ENCODE peak calls at places on chromosomes 11 and 22, in five cellular contexts. W is AG04450, M is aorta, Q is endothelial cell of umbilical vein, R is nucleus accumbens. Z is an unnamed sample.
A peak's percentile ranks its signal among the peaks of the same experiment; 100 is the strongest.

GRCh38 chr11:118643142-118643994 is 36.0 kb downstream of the PHLDB1 start:
- DNase-seq in W (no peak), M (no peak), Q (no peak), R (no peak), Z (no peak)

GRCh38 chr22:29359469-29359868 is 28.9 kb downstream of the AP1B1 start:
- DNase-seq in W (no peak), M (peak; percentile 57), Q (peak; percentile 77), R (peak; percentile 24), Z (no peak)

GRCh38 chr11:128757886-128758612 is 64.2 kb downstream of the FLI1 start:
- DNase-seq in W (no peak), M (no peak), Q (no peak), R (no peak), Z (no peak)

GRCh38 chr11:105937738-105938137 is 84.3 kb downstream of the MSANTD4 start:
- DNase-seq in W (no peak), M (no peak), Q (peak; percentile 59), R (no peak), Z (peak; percentile 22)

GRCh38 chr11:27213232-27213660 is 149.8 kb downstream of the CCDC34 start:
- DNase-seq in W (peak; percentile 79), M (no peak), Q (peak; percentile 48), R (no peak), Z (peak; percentile 13)

GRCh38 chr22:24807284-24807950 is 1.4 kb downstream of the SGSM1 start:
- DNase-seq in W (no peak), M (peak; percentile 73), Q (no peak), R (no peak), Z (no peak)

GRCh38 chr22:49228431-49229037 is 599.1 kb downstream of the BRD1 start:
- DNase-seq in W (no peak), M (no peak), Q (no peak), R (no peak), Z (no peak)

GRCh38 chr11:85779956-85780640 is 30.8 kb downstream of the SYTL2 start:
- DNase-seq in W (no peak), M (no peak), Q (no peak), R (no peak), Z (no peak)

GRCh38 chr11:108768370-108768769 is 103.5 kb downstream of the DDX10 start:
- DNase-seq in W (no peak), M (no peak), Q (no peak), R (no peak), Z (no peak)

GRCh38 chr11:10233581-10233980 is 60.4 kb downstream of the SBF2 start:
- DNase-seq in W (peak; percentile 61), M (no peak), Q (peak; percentile 44), R (no peak), Z (peak; percentile 7)

GRCh38 chr22:40247976-40248375 is 70.3 kb downstream of the TNRC6B start:
- DNase-seq in W (no peak), M (no peak), Q (no peak), R (no peak), Z (no peak)

GRCh38 chr11:88428959-88429358 is 91.4 kb upstream of the CTSC start:
- DNase-seq in W (no peak), M (no peak), Q (no peak), R (no peak), Z (no peak)

GRCh38 chr22:41252365-41252764 is 11.6 kb upstream of the CHADL start:
- DNase-seq in W (no peak), M (no peak), Q (no peak), R (peak; percentile 14), Z (no peak)

GRCh38 chr11:830295-831131 is 2.2 kb upstream of the CD151 start:
- DNase-seq in W (no peak), M (peak; percentile 88), Q (peak; percentile 82), R (no peak), Z (no peak)

GRCh38 chr11:75812542-75813040 is 2.4 kb upstream of the UVRAG start:
- DNase-seq in W (no peak), M (no peak), Q (peak; percentile 28), R (no peak), Z (no peak)

GRCh38 chr22:29105468-29105867 is 32.6 kb downstream of the KREMEN1 start:
- DNase-seq in W (no peak), M (no peak), Q (no peak), R (no peak), Z (no peak)

GRCh38 chr11:63915961-63916836 is 765 bp downstream of the RCOR2 start:
- DNase-seq in W (no peak), M (no peak), Q (no peak), R (peak; percentile 31), Z (no peak)

GRCh38 chr11:33910261-33910959 is 18.5 kb upstream of the LMO2 start:
- DNase-seq in W (no peak), M (no peak), Q (peak; percentile 42), R (no peak), Z (no peak)

GRCh38 chr11:116454020-116454645 is 318.7 kb downstream of the BUD13 start:
- DNase-seq in W (no peak), M (peak; percentile 52), Q (peak; percentile 65), R (peak; percentile 13), Z (no peak)

GRCh38 chr11:60927600-60927999 is 3.3 kb downstream of the TMEM132A start:
- DNase-seq in W (no peak), M (no peak), Q (no peak), R (no peak), Z (no peak)

GRCh38 chr22:45802074-45802473 is 130.4 kb downstream of the ATXN10 start:
- DNase-seq in W (no peak), M (no peak), Q (no peak), R (no peak), Z (no peak)

GRCh38 chr22:49433717-49434611 is 393.7 kb downstream of the BRD1 start:
- DNase-seq in W (no peak), M (no peak), Q (no peak), R (no peak), Z (no peak)

GRCh38 chr11:134246100-134246499 is 7.1 kb downstream of the THYN1 start:
- DNase-seq in W (no peak), M (no peak), Q (no peak), R (no peak), Z (no peak)

GRCh38 chr11:78228467-78228866 is 39.7 kb downstream of the USP35 start:
- DNase-seq in W (peak; percentile 15), M (no peak), Q (peak; percentile 82), R (no peak), Z (peak; percentile 36)

GRCh38 chr11:13955971-13956421 is 6.5 kb upstream of the SPON1 start:
- DNase-seq in W (peak; percentile 26), M (peak; percentile 66), Q (peak; percentile 56), R (no peak), Z (peak; percentile 27)

GRCh38 chr22:22348127-22348814 is 103.7 kb downstream of the VPREB1 start:
- DNase-seq in W (no peak), M (no peak), Q (no peak), R (peak; percentile 47), Z (no peak)

GRCh38 chr11:122115520-122116343 is at the start of gene BLID:
- DNase-seq in W (no peak), M (no peak), Q (peak; percentile 39), R (peak; percentile 18), Z (no peak)

GRCh38 chr11:8694137-8694536 is 11.5 kb downstream of the RPL27A start:
- DNase-seq in W (no peak), M (no peak), Q (no peak), R (no peak), Z (no peak)

GRCh38 chr22:38162881-38163843 is 18.5 kb downstream of the PLA2G6 start:
- DNase-seq in W (no peak), M (no peak), Q (no peak), R (no peak), Z (no peak)

GRCh38 chr11:118448294-118448693 is 12.0 kb downstream of the KMT2A start:
- DNase-seq in W (no peak), M (no peak), Q (peak; percentile 10), R (no peak), Z (no peak)

GRCh38 chr22:21802056-21802455 is 65.4 kb downstream of the MAPK1 start:
- DNase-seq in W (no peak), M (no peak), Q (no peak), R (no peak), Z (no peak)

GRCh38 chr22:33240901-33241300 is 182.7 kb upstream of the SYN3 start:
- DNase-seq in W (no peak), M (no peak), Q (no peak), R (no peak), Z (no peak)

GRCh38 chr11:108912587-108912986 is 247.7 kb downstream of the DDX10 start:
- DNase-seq in W (no peak), M (no peak), Q (no peak), R (no peak), Z (no peak)

GRCh38 chr22:24230911-24231656 is 13.8 kb downstream of the GGT5 start:
- DNase-seq in W (no peak), M (no peak), Q (peak; percentile 18), R (no peak), Z (no peak)

GRCh38 chr11:3861698-3862097 is 6.2 kb downstream of the STIM1 start:
- DNase-seq in W (no peak), M (no peak), Q (no peak), R (no peak), Z (no peak)

GRCh38 chr11:12223771-12224536 is 113.6 kb downstream of the MICAL2 start:
- DNase-seq in W (no peak), M (no peak), Q (no peak), R (no peak), Z (no peak)

GRCh38 chr11:12007769-12008737 is at the start of gene DKK3:
- DNase-seq in W (no peak), M (no peak), Q (peak; percentile 45), R (peak; percentile 28), Z (no peak)

GRCh38 chr22:20174785-20175596 is 24.1 kb upstream of the CCDC188 start:
- DNase-seq in W (no peak), M (no peak), Q (no peak), R (no peak), Z (no peak)

GRCh38 chr11:113694390-113694789 is 11.7 kb downstream of the TMPRSS5 start:
- DNase-seq in W (no peak), M (no peak), Q (no peak), R (no peak), Z (no peak)

Z was measured in pulmonary artery endothelial cell.